ENCODE peak calls at places on chromosomes 6 and 20, in nine cellular contexts. N, W, F, T, K, P, S, L and H are unnamed samples.
A peak's percentile ranks its signal among the peaks of the same experiment; 100 is the strongest.

GRCh38 chr20:45044084-45044573 is 56.8 kb downstream of the KCNS1 start:
- DNase-seq in N (peak; percentile 55), K (peak; percentile 72), T (peak; percentile 84), W (peak; percentile 27), F (peak; percentile 70), L (peak; percentile 80), S (peak; percentile 85), P (peak; percentile 33), H (peak; percentile 72)

GRCh38 chr20:38893056-38893455 is 33.2 kb upstream of the FAM83D start:
- DNase-seq in F (no peak), N (no peak), S (no peak), P (no peak), W (no peak), T (no peak), L (no peak), K (no peak), H (no peak)

GRCh38 chr6:139972116-139972515 is 597.7 kb upstream of the CITED2 start:
- DNase-seq in P (no peak), S (no peak), F (no peak), L (no peak), K (no peak), N (no peak), T (no peak), W (no peak), H (no peak)

GRCh38 chr6:38806271-38806670 is 91.2 kb downstream of the DNAH8 start:
- DNase-seq in K (no peak), F (no peak), L (no peak), P (no peak), S (no peak), W (no peak), T (no peak), N (no peak), H (no peak)

GRCh38 chr6:108030223-108030622 is 44.3 kb downstream of the OSTM1 start:
- DNase-seq in S (no peak), F (no peak), P (no peak), L (peak; percentile 48), K (no peak), W (no peak), T (no peak), N (no peak), H (no peak)

GRCh38 chr6:169839898-169840631 is 88.6 kb downstream of the ERMARD start:
- DNase-seq in P (no peak), N (no peak), F (no peak), T (no peak), K (no peak), W (no peak), L (no peak), S (no peak), H (no peak)

GRCh38 chr20:4836473-4836872 is 114.8 kb downstream of the PRND start:
- DNase-seq in T (no peak), P (no peak), F (no peak), S (no peak), W (no peak), K (no peak), L (no peak), N (no peak), H (no peak)

GRCh38 chr6:126380072-126380583 is 40.2 kb downstream of the CENPW start:
- DNase-seq in K (no peak), W (no peak), F (no peak), S (no peak), T (no peak), P (no peak), L (peak; percentile 66), N (no peak), H (no peak)

GRCh38 chr20:63318391-63319163 is 25.6 kb downstream of the COL20A1 start:
- DNase-seq in L (no peak), S (no peak), T (no peak), N (no peak), K (no peak), P (no peak), W (no peak), F (no peak), H (no peak)

GRCh38 chr20:13819885-13820645 is 35.2 kb downstream of the NDUFAF5 start:
- DNase-seq in L (peak; percentile 75), K (peak; percentile 24), P (no peak), N (peak; percentile 6), T (peak; percentile 60), F (no peak), S (peak; percentile 55), W (no peak), H (peak; percentile 69)